ENCODE peak calls at places on chromosomes 2 and 18, in ten cellular contexts. Z is SK-N-SH, E is HCT116, D is breast epithelium, S is lower lobe of right lung, P is transverse colon, N is ovary, C is ascending aorta, T is left lung, Q is stomach. O is an unnamed sample.
A peak's percentile ranks its signal among the peaks of the same experiment; 100 is the strongest.

GRCh38 chr2:197803033-197803444 is 1.4 kb upstream of the PLCL1 start:
- DNase-seq in C (no peak), P (no peak), E (peak; percentile 45), T (no peak), Z (peak; percentile 66), N (no peak), D (no peak), Q (no peak), S (no peak), O (no peak)

GRCh38 chr18:75109001-75109400 is 99.9 kb downstream of the PTGR3 start:
- DNase-seq in Q (no peak), Z (no peak), P (no peak), N (no peak), S (no peak), E (no peak), T (no peak), D (no peak), C (no peak), O (no peak)

GRCh38 chr2:134408791-134409190 is 154.9 kb downstream of the MGAT5 start:
- DNase-seq in T (no peak), C (no peak), N (no peak), S (no peak), Q (no peak), E (no peak), P (no peak), Z (no peak), D (no peak), O (no peak)

GRCh38 chr2:150530168-150530567 is 42.7 kb upstream of the RND3 start:
- DNase-seq in S (no peak), Q (no peak), Z (no peak), T (no peak), C (no peak), N (no peak), E (no peak), D (no peak), P (no peak), O (no peak)

GRCh38 chr2:200447139-200447855 is 62.6 kb downstream of the KCTD18 start:
- DNase-seq in D (no peak), N (no peak), Z (no peak), E (no peak), P (no peak), T (no peak), C (no peak), S (no peak), Q (no peak), O (no peak)

GRCh38 chr2:45993476-45993991 is 303.7 kb upstream of the EPAS1 start:
- DNase-seq in Q (peak; percentile 75), S (no peak), Z (peak; percentile 70), C (peak; percentile 83), N (no peak), T (no peak), P (peak; percentile 71), D (no peak), E (peak; percentile 64), O (no peak)

GRCh38 chr2:191478754-191479679 is 198.9 kb upstream of the NABP1 start:
- DNase-seq in P (peak; percentile 35), E (no peak), N (peak; percentile 55), D (no peak), Q (peak; percentile 81), Z (peak; percentile 71), T (no peak), S (no peak), C (no peak), O (no peak)

GRCh38 chr2:11446733-11447248 is 19.2 kb downstream of the E2F6 start:
- DNase-seq in E (peak; percentile 22), S (no peak), Q (peak; percentile 48), D (no peak), T (no peak), C (peak; percentile 77), N (peak; percentile 62), Z (peak; percentile 72), P (peak; percentile 48), O (no peak)

GRCh38 chr2:157173740-157174184 is 83.7 kb upstream of the GALNT5 start:
- DNase-seq in T (no peak), P (no peak), C (peak; percentile 74), S (no peak), Z (peak; percentile 4), N (no peak), Q (no peak), D (no peak), E (no peak), O (no peak)

GRCh38 chr18:14936313-14936712 is 188.3 kb downstream of the ANKRD30B start:
- DNase-seq in P (peak; percentile 85), Z (no peak), Q (no peak), N (no peak), T (no peak), C (no peak), E (no peak), S (no peak), D (no peak), O (no peak)

GRCh38 chr2:45124456-45124855 is 115.2 kb upstream of the SIX2 start:
- DNase-seq in N (no peak), E (no peak), S (no peak), D (no peak), P (no peak), T (no peak), C (no peak), Q (no peak), Z (no peak), O (no peak)

GRCh38 chr2:36380624-36381481 is 25.3 kb downstream of the CRIM1 start:
- DNase-seq in N (peak; percentile 43), Q (no peak), D (no peak), C (peak; percentile 67), E (no peak), P (peak; percentile 65), S (peak; percentile 55), T (peak; percentile 80), Z (peak; percentile 42), O (peak; percentile 71)
- H3K27ac ChIP-seq in N (no peak overlapping the region), Q (no peak overlapping the region), D (peak overlapping the region; percentile 67), C (peak overlapping the region; percentile 72), E (no peak overlapping the region), P (peak overlapping the region; percentile 64), S (no peak overlapping the region), T (no peak overlapping the region), Z (peak overlapping the region; percentile 36), O (peak overlapping the region; percentile 18)

GRCh38 chr18:57587262-57587661 is 760 bp upstream of the FECH start:
- DNase-seq in Z (no peak), Q (no peak), P (no peak), D (no peak), E (no peak), S (no peak), C (no peak), N (no peak), T (no peak), O (no peak)

GRCh38 chr18:57585846-57586242 is 658 bp downstream of the FECH start:
- DNase-seq in Q (no peak), N (no peak), C (no peak), Z (no peak), E (no peak), D (no peak), P (no peak), S (no peak), T (no peak), O (no peak)

GRCh38 chr18:57585421-57585820 is 1.1 kb downstream of the FECH start:
- DNase-seq in P (no peak), S (no peak), N (no peak), Z (peak; percentile 22), Q (no peak), E (no peak), T (no peak), D (no peak), C (no peak), O (no peak)

GRCh38 chr18:57589162-57589561 is 2.7 kb upstream of the FECH start:
- DNase-seq in P (no peak), Q (no peak), T (no peak), D (no peak), E (no peak), Z (no peak), N (no peak), C (no peak), S (no peak), O (no peak)

DNA sequence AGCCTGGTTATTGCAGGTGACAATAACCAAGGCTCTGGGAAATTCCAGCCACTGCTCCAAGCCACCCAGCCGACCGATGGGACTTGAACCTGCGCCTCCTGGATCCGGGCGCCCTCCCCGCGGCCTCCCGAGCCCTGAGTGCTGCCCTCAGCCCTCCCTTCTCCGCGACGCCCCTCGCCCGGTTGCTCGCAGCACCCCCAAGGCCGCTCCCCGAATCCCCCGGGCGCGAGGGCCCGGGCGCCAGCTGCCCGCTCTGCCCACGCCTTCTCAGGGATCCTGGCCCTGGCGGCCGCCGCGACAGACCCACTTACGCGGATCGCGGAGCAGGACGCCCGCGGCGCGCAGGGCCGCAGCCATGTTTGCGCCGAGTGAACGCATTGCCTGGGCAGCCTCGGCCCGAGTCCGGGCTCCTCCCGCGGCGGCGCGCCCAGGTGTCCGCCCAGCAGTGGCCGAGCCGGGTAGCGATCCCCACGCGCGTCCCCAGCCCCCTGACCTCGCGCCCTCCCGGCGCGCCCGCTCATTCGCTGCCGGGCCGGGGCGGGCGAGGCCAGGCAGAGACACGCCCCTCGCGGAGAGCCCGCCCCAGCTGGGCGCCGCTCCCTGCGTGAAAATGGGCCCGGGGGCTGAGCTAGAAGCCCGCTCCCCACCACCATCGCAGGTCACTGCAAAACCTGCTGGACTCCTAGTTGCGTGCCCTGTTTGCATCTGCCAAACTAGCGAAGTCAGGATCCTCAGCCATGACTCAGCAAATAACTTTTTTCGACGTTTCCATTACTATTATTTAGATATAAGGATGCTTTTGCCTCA is at the start of gene FECH:
- DNase-seq in N (peak; percentile 88), S (peak; percentile 90), P (peak; percentile 86), D (peak; percentile 74), C (peak; percentile 89), E (peak; percentile 12), T (peak; percentile 96), Z (peak; percentile 94), Q (peak; percentile 84), O (peak; percentile 93)
- H3K4me3 ChIP-seq in N (peak within 1 kb of the TSS; percentile 59), S (peak within 1 kb of the TSS; percentile 85), P (peak within 1 kb of the TSS; percentile 70), D (peak within 1 kb of the TSS; percentile 86), C (peak within 1 kb of the TSS; percentile 83), E (peak within 1 kb of the TSS; percentile 59), T (peak within 1 kb of the TSS; percentile 87), Z (peak within 1 kb of the TSS; percentile 85), Q (peak within 1 kb of the TSS; percentile 70), O (peak within 1 kb of the TSS; percentile 71)

GRCh38 chr18:23204589-23205235 is 69.4 kb downstream of the CABLES1 start:
- DNase-seq in D (no peak), T (no peak), E (no peak), S (no peak), C (no peak), Q (no peak), P (no peak), N (no peak), Z (no peak), O (no peak)
- TF ChIP-seq CTCF in D (no peak), T (no peak), E (no peak), S (no peak), C (no peak), Q (no peak), P (no peak), N (no peak), Z (no peak), O (no peak)

GRCh38 chr2:64250751-64251405 is 106.7 kb upstream of the PELI1 start:
- DNase-seq in T (no peak), Q (no peak), E (no peak), C (no peak), N (no peak), P (no peak), S (no peak), Z (no peak), D (no peak), O (no peak)

GRCh38 chr2:64250063-64250462 is 105.8 kb upstream of the PELI1 start:
- DNase-seq in E (no peak), S (no peak), D (no peak), P (no peak), T (no peak), Z (no peak), Q (no peak), C (no peak), N (no peak), O (no peak)

GRCh38 chr2:64251497-64252277 is 107.5 kb upstream of the PELI1 start:
- DNase-seq in Q (no peak), T (no peak), D (no peak), P (no peak), N (no peak), C (no peak), E (no peak), Z (no peak), S (no peak), O (no peak)
- H3K27ac ChIP-seq in Q (no peak overlapping the region), T (no peak overlapping the region), D (no peak overlapping the region), P (no peak overlapping the region), N (no peak overlapping the region), C (no peak overlapping the region), E (no peak overlapping the region), Z (no peak overlapping the region), S (no peak overlapping the region), O (no peak overlapping the region)

O was measured in upper lobe of right lung.